ENCODE peak calls at places on chromosomes 2 and 18, in seven cellular contexts. One of them, this sample, is unnamed.

GRCh38 chr2:238264072-238264460 is 24.2 kb upstream of the HES6 start:
- DNase-seq in stimulated activated CD4-positive, alpha-beta T cell treated with anti-CD3 and anti-CD28 coated beads, Interleukin-1b, Interleukin-23, amount 100 ng/mL, for 24 hours: no peak
- DNase-seq in stimulated activated naive CD8-positive, alpha-beta T cell treated with anti-CD3 and anti-CD28 coated beads, Interleukin-15, amount 100 ng/mL, for 72 hours: no peak
- DNase-seq in pons: no peak
- DNase-seq in HS-27A: no peak
- DNase-seq in AG08396: no peak
- DNase-seq in GM12892: no peak
- DNase-seq in this sample: no peak

GRCh38 chr2:176784633-176785193 is 427.9 kb upstream of the HNRNPA3 start:
- DNase-seq in stimulated activated CD4-positive, alpha-beta T cell treated with anti-CD3 and anti-CD28 coated beads, Interleukin-1b, Interleukin-23, amount 100 ng/mL, for 24 hours: no peak
- DNase-seq in stimulated activated naive CD8-positive, alpha-beta T cell treated with anti-CD3 and anti-CD28 coated beads, Interleukin-15, amount 100 ng/mL, for 72 hours: no peak
- DNase-seq in pons: no peak
- DNase-seq in HS-27A: no peak
- DNase-seq in AG08396: no peak
- DNase-seq in GM12892: no peak
- DNase-seq in this sample: no peak

GRCh38 chr2:30425326-30425725 is 21.7 kb upstream of the LCLAT1 start:
- DNase-seq in stimulated activated CD4-positive, alpha-beta T cell treated with anti-CD3 and anti-CD28 coated beads, Interleukin-1b, Interleukin-23, amount 100 ng/mL, for 24 hours: no peak
- DNase-seq in stimulated activated naive CD8-positive, alpha-beta T cell treated with anti-CD3 and anti-CD28 coated beads, Interleukin-15, amount 100 ng/mL, for 72 hours: no peak
- DNase-seq in pons: peak
- DNase-seq in HS-27A: no peak
- DNase-seq in AG08396: peak
- DNase-seq in GM12892: no peak
- DNase-seq in this sample: peak

GRCh38 chr2:215946581-215946980 is 66.8 kb downstream of the MREG start:
- DNase-seq in stimulated activated CD4-positive, alpha-beta T cell treated with anti-CD3 and anti-CD28 coated beads, Interleukin-1b, Interleukin-23, amount 100 ng/mL, for 24 hours: no peak
- DNase-seq in stimulated activated naive CD8-positive, alpha-beta T cell treated with anti-CD3 and anti-CD28 coated beads, Interleukin-15, amount 100 ng/mL, for 72 hours: no peak
- DNase-seq in pons: no peak
- DNase-seq in HS-27A: no peak
- DNase-seq in AG08396: no peak
- DNase-seq in GM12892: no peak
- DNase-seq in this sample: no peak

GRCh38 chr18:42514522-42514921 is 559.5 kb downstream of the PIK3C3 start:
- DNase-seq in stimulated activated CD4-positive, alpha-beta T cell treated with anti-CD3 and anti-CD28 coated beads, Interleukin-1b, Interleukin-23, amount 100 ng/mL, for 24 hours: no peak
- DNase-seq in stimulated activated naive CD8-positive, alpha-beta T cell treated with anti-CD3 and anti-CD28 coated beads, Interleukin-15, amount 100 ng/mL, for 72 hours: no peak
- DNase-seq in pons: no peak
- DNase-seq in HS-27A: peak
- DNase-seq in AG08396: no peak
- DNase-seq in GM12892: no peak
- DNase-seq in this sample: peak

GRCh38 chr18:57029761-57030160 is 117.1 kb upstream of the BOD1L2 start:
- DNase-seq in stimulated activated CD4-positive, alpha-beta T cell treated with anti-CD3 and anti-CD28 coated beads, Interleukin-1b, Interleukin-23, amount 100 ng/mL, for 24 hours: no peak
- DNase-seq in stimulated activated naive CD8-positive, alpha-beta T cell treated with anti-CD3 and anti-CD28 coated beads, Interleukin-15, amount 100 ng/mL, for 72 hours: no peak
- DNase-seq in pons: no peak
- DNase-seq in HS-27A: no peak
- DNase-seq in AG08396: no peak
- DNase-seq in GM12892: no peak
- DNase-seq in this sample: no peak

GRCh38 chr18:31931163-31931885 is 11.6 kb downstream of the TRAPPC8 start:
- DNase-seq in stimulated activated CD4-positive, alpha-beta T cell treated with anti-CD3 and anti-CD28 coated beads, Interleukin-1b, Interleukin-23, amount 100 ng/mL, for 24 hours: no peak
- DNase-seq in stimulated activated naive CD8-positive, alpha-beta T cell treated with anti-CD3 and anti-CD28 coated beads, Interleukin-15, amount 100 ng/mL, for 72 hours: no peak
- DNase-seq in pons: no peak
- DNase-seq in HS-27A: no peak
- DNase-seq in AG08396: no peak
- DNase-seq in GM12892: no peak
- DNase-seq in this sample: no peak

GRCh38 chr2:218679119-218679518 is 7.2 kb downstream of the STK36 start:
- DNase-seq in stimulated activated CD4-positive, alpha-beta T cell treated with anti-CD3 and anti-CD28 coated beads, Interleukin-1b, Interleukin-23, amount 100 ng/mL, for 24 hours: no peak
- DNase-seq in stimulated activated naive CD8-positive, alpha-beta T cell treated with anti-CD3 and anti-CD28 coated beads, Interleukin-15, amount 100 ng/mL, for 72 hours: no peak
- DNase-seq in pons: no peak
- DNase-seq in HS-27A: no peak
- DNase-seq in AG08396: no peak
- DNase-seq in GM12892: no peak
- DNase-seq in this sample: no peak

GRCh38 chr2:64562148-64562784 is 38.1 kb downstream of the AFTPH start:
- DNase-seq in stimulated activated CD4-positive, alpha-beta T cell treated with anti-CD3 and anti-CD28 coated beads, Interleukin-1b, Interleukin-23, amount 100 ng/mL, for 24 hours: no peak
- DNase-seq in stimulated activated naive CD8-positive, alpha-beta T cell treated with anti-CD3 and anti-CD28 coated beads, Interleukin-15, amount 100 ng/mL, for 72 hours: no peak
- DNase-seq in pons: no peak
- DNase-seq in HS-27A: no peak
- DNase-seq in AG08396: no peak
- DNase-seq in GM12892: no peak
- DNase-seq in this sample: peak

GRCh38 chr18:63999871-64000270 is 30.0 kb downstream of the SERPINB8 start:
- DNase-seq in stimulated activated CD4-positive, alpha-beta T cell treated with anti-CD3 and anti-CD28 coated beads, Interleukin-1b, Interleukin-23, amount 100 ng/mL, for 24 hours: no peak
- DNase-seq in stimulated activated naive CD8-positive, alpha-beta T cell treated with anti-CD3 and anti-CD28 coated beads, Interleukin-15, amount 100 ng/mL, for 72 hours: no peak
- DNase-seq in pons: no peak
- DNase-seq in HS-27A: no peak
- DNase-seq in AG08396: no peak
- DNase-seq in GM12892: no peak
- DNase-seq in this sample: no peak

GRCh38 chr2:47344890-47345583 is 57.9 kb upstream of the MSH2 start:
- DNase-seq in stimulated activated CD4-positive, alpha-beta T cell treated with anti-CD3 and anti-CD28 coated beads, Interleukin-1b, Interleukin-23, amount 100 ng/mL, for 24 hours: no peak
- DNase-seq in stimulated activated naive CD8-positive, alpha-beta T cell treated with anti-CD3 and anti-CD28 coated beads, Interleukin-15, amount 100 ng/mL, for 72 hours: no peak
- DNase-seq in pons: peak
- DNase-seq in HS-27A: no peak
- DNase-seq in AG08396: peak
- DNase-seq in GM12892: no peak
- DNase-seq in this sample: peak

GRCh38 chr18:34976899-34977786 is 64.1 kb upstream of the MAPRE2 start:
- DNase-seq in stimulated activated CD4-positive, alpha-beta T cell treated with anti-CD3 and anti-CD28 coated beads, Interleukin-1b, Interleukin-23, amount 100 ng/mL, for 24 hours: peak
- DNase-seq in stimulated activated naive CD8-positive, alpha-beta T cell treated with anti-CD3 and anti-CD28 coated beads, Interleukin-15, amount 100 ng/mL, for 72 hours: peak
- DNase-seq in pons: peak
- DNase-seq in HS-27A: no peak
- DNase-seq in AG08396: peak
- DNase-seq in GM12892: peak
- DNase-seq in this sample: peak

GRCh38 chr18:27921392-27921791 is 255.5 kb downstream of the CDH2 start:
- DNase-seq in stimulated activated CD4-positive, alpha-beta T cell treated with anti-CD3 and anti-CD28 coated beads, Interleukin-1b, Interleukin-23, amount 100 ng/mL, for 24 hours: no peak
- DNase-seq in stimulated activated naive CD8-positive, alpha-beta T cell treated with anti-CD3 and anti-CD28 coated beads, Interleukin-15, amount 100 ng/mL, for 72 hours: no peak
- DNase-seq in pons: no peak
- DNase-seq in HS-27A: peak
- DNase-seq in AG08396: no peak
- DNase-seq in GM12892: no peak
- DNase-seq in this sample: no peak

GRCh38 chr18:73261923-73262322 is 394.1 kb upstream of the NETO1 start:
- DNase-seq in stimulated activated CD4-positive, alpha-beta T cell treated with anti-CD3 and anti-CD28 coated beads, Interleukin-1b, Interleukin-23, amount 100 ng/mL, for 24 hours: no peak
- DNase-seq in stimulated activated naive CD8-positive, alpha-beta T cell treated with anti-CD3 and anti-CD28 coated beads, Interleukin-15, amount 100 ng/mL, for 72 hours: no peak
- DNase-seq in pons: no peak
- DNase-seq in HS-27A: no peak
- DNase-seq in AG08396: no peak
- DNase-seq in GM12892: no peak
- DNase-seq in this sample: no peak

GRCh38 chr2:144244938-144245337 is 275.0 kb downstream of the ZEB2 start:
- DNase-seq in stimulated activated CD4-positive, alpha-beta T cell treated with anti-CD3 and anti-CD28 coated beads, Interleukin-1b, Interleukin-23, amount 100 ng/mL, for 24 hours: no peak
- DNase-seq in stimulated activated naive CD8-positive, alpha-beta T cell treated with anti-CD3 and anti-CD28 coated beads, Interleukin-15, amount 100 ng/mL, for 72 hours: no peak
- DNase-seq in pons: no peak
- DNase-seq in HS-27A: no peak
- DNase-seq in AG08396: no peak
- DNase-seq in GM12892: no peak
- DNase-seq in this sample: no peak

GRCh38 chr18:63063171-63063570 is 256.4 kb downstream of the BCL2 start:
- DNase-seq in stimulated activated CD4-positive, alpha-beta T cell treated with anti-CD3 and anti-CD28 coated beads, Interleukin-1b, Interleukin-23, amount 100 ng/mL, for 24 hours: no peak
- DNase-seq in stimulated activated naive CD8-positive, alpha-beta T cell treated with anti-CD3 and anti-CD28 coated beads, Interleukin-15, amount 100 ng/mL, for 72 hours: no peak
- DNase-seq in pons: no peak
- DNase-seq in HS-27A: peak
- DNase-seq in AG08396: peak
- DNase-seq in GM12892: no peak
- DNase-seq in this sample: peak

GRCh38 chr2:151878655-151879563 is 50.7 kb upstream of the ARL5A start:
- DNase-seq in stimulated activated CD4-positive, alpha-beta T cell treated with anti-CD3 and anti-CD28 coated beads, Interleukin-1b, Interleukin-23, amount 100 ng/mL, for 24 hours: no peak
- DNase-seq in stimulated activated naive CD8-positive, alpha-beta T cell treated with anti-CD3 and anti-CD28 coated beads, Interleukin-15, amount 100 ng/mL, for 72 hours: no peak
- DNase-seq in pons: peak
- DNase-seq in HS-27A: no peak
- DNase-seq in AG08396: no peak
- DNase-seq in GM12892: peak
- DNase-seq in this sample: no peak

GRCh38 chr18:51149605-51150429 is 47.7 kb downstream of the MEX3C start:
- DNase-seq in stimulated activated CD4-positive, alpha-beta T cell treated with anti-CD3 and anti-CD28 coated beads, Interleukin-1b, Interleukin-23, amount 100 ng/mL, for 24 hours: no peak
- DNase-seq in stimulated activated naive CD8-positive, alpha-beta T cell treated with anti-CD3 and anti-CD28 coated beads, Interleukin-15, amount 100 ng/mL, for 72 hours: no peak
- DNase-seq in pons: no peak
- DNase-seq in HS-27A: no peak
- DNase-seq in AG08396: peak
- DNase-seq in GM12892: no peak
- DNase-seq in this sample: peak

GRCh38 chr18:9008709-9009635 is 93.5 kb upstream of the NDUFV2 start:
- DNase-seq in stimulated activated CD4-positive, alpha-beta T cell treated with anti-CD3 and anti-CD28 coated beads, Interleukin-1b, Interleukin-23, amount 100 ng/mL, for 24 hours: no peak
- DNase-seq in stimulated activated naive CD8-positive, alpha-beta T cell treated with anti-CD3 and anti-CD28 coated beads, Interleukin-15, amount 100 ng/mL, for 72 hours: no peak
- DNase-seq in pons: no peak
- DNase-seq in HS-27A: no peak
- DNase-seq in AG08396: no peak
- DNase-seq in GM12892: no peak
- DNase-seq in this sample: no peak

GRCh38 chr2:236997086-236997485 is 88.6 kb upstream of the COPS8 start:
- DNase-seq in stimulated activated CD4-positive, alpha-beta T cell treated with anti-CD3 and anti-CD28 coated beads, Interleukin-1b, Interleukin-23, amount 100 ng/mL, for 24 hours: no peak
- DNase-seq in stimulated activated naive CD8-positive, alpha-beta T cell treated with anti-CD3 and anti-CD28 coated beads, Interleukin-15, amount 100 ng/mL, for 72 hours: no peak
- DNase-seq in pons: no peak
- DNase-seq in HS-27A: no peak
- DNase-seq in AG08396: no peak
- DNase-seq in GM12892: no peak
- DNase-seq in this sample: no peak

GRCh38 chr2:123359636-123360035 is 665.5 kb upstream of the CNTNAP5 start:
- DNase-seq in stimulated activated CD4-positive, alpha-beta T cell treated with anti-CD3 and anti-CD28 coated beads, Interleukin-1b, Interleukin-23, amount 100 ng/mL, for 24 hours: no peak
- DNase-seq in stimulated activated naive CD8-positive, alpha-beta T cell treated with anti-CD3 and anti-CD28 coated beads, Interleukin-15, amount 100 ng/mL, for 72 hours: no peak
- DNase-seq in pons: no peak
- DNase-seq in HS-27A: no peak
- DNase-seq in AG08396: no peak
- DNase-seq in GM12892: no peak
- DNase-seq in this sample: no peak

GRCh38 chr2:171996021-171996420 is 3.7 kb upstream of the METAP1D start:
- DNase-seq in stimulated activated CD4-positive, alpha-beta T cell treated with anti-CD3 and anti-CD28 coated beads, Interleukin-1b, Interleukin-23, amount 100 ng/mL, for 24 hours: no peak
- DNase-seq in stimulated activated naive CD8-positive, alpha-beta T cell treated with anti-CD3 and anti-CD28 coated beads, Interleukin-15, amount 100 ng/mL, for 72 hours: no peak
- DNase-seq in pons: no peak
- DNase-seq in HS-27A: no peak
- DNase-seq in AG08396: no peak
- DNase-seq in GM12892: no peak
- DNase-seq in this sample: no peak